ENCODE peak calls at places on chromosomes 13 and 19, in nine cellular contexts. Q is GM12865, M is GM13976, N is GM06990, I is astrocyte of the cerebellum, T is NB4, P is cardiac fibroblast, S is OCI-LY7, Y is AG10803. X is an unnamed sample.

GRCh38 chr19:16208064-16208759 is 10.5 kb downstream of the AP1M1 start:
- DNase-seq in Q (no peak), M (no peak), N (no peak), I (no peak), T (no peak), P (no peak), S (no peak), Y (no peak), X (no peak)

GRCh38 chr19:47230122-47230920 is 678 bp downstream of the BBC3 start:
- DNase-seq in Q (peak; percentile 80), M (peak; percentile 78), N (peak; percentile 85), I (no peak), T (peak; percentile 86), P (peak; percentile 54), S (peak; percentile 76), Y (peak; percentile 59), X (no peak)

GRCh38 chr19:33469171-33470039 is 52.2 kb downstream of the PEPD start:
- DNase-seq in Q (no peak), M (no peak), N (no peak), I (no peak), T (no peak), P (no peak), S (no peak), Y (no peak), X (no peak)

GRCh38 chr13:22993148-22993547 is 187.6 kb upstream of the SGCG start:
- DNase-seq in Q (no peak), M (no peak), N (no peak), I (no peak), T (no peak), P (no peak), S (no peak), Y (no peak), X (no peak)

GRCh38 chr19:7987084-7987768 is 18.2 kb downstream of the ELAVL1 start:
- DNase-seq in Q (peak; percentile 31), M (no peak), N (no peak), I (no peak), T (no peak), P (no peak), S (no peak), Y (no peak), X (no peak)

GRCh38 chr19:38670921-38671398 is 23.5 kb downstream of the ACTN4 start:
- DNase-seq in Q (no peak), M (no peak), N (no peak), I (no peak), T (no peak), P (no peak), S (no peak), Y (peak; percentile 64), X (no peak)

GRCh38 chr19:49201042-49201441 is 43.5 kb downstream of the TRPM4 start:
- DNase-seq in Q (no peak), M (no peak), N (no peak), I (no peak), T (no peak), P (no peak), S (peak; percentile 60), Y (no peak), X (no peak)

GRCh38 chr13:27158335-27158734 is 13.3 kb downstream of the USP12 start:
- DNase-seq in Q (no peak), M (no peak), N (no peak), I (no peak), T (no peak), P (no peak), S (no peak), Y (no peak), X (no peak)

GRCh38 chr13:40812724-40813445 is 23.5 kb downstream of the SLC25A15 start:
- DNase-seq in Q (no peak), M (no peak), N (no peak), I (no peak), T (no peak), P (no peak), S (no peak), Y (no peak), X (no peak)

GRCh38 chr13:109880371-109881346 is 94.3 kb upstream of the IRS2 start:
- DNase-seq in Q (no peak), M (no peak), N (no peak), I (no peak), T (no peak), P (no peak), S (no peak), Y (no peak), X (no peak)

GRCh38 chr13:106534844-106535551 is 464 bp downstream of the EFNB2 start:
- DNase-seq in Q (peak; percentile 18), M (peak; percentile 51), N (peak; percentile 49), I (no peak), T (no peak), P (peak; percentile 21), S (peak; percentile 4), Y (peak; percentile 20), X (no peak)

GRCh38 chr13:92842145-92842544 is 384.5 kb upstream of the GPC6 start:
- DNase-seq in Q (no peak), M (no peak), N (no peak), I (peak; percentile 83), T (no peak), P (peak; percentile 93), S (no peak), Y (peak; percentile 93), X (peak; percentile 87)

GRCh38 chr13:30026909-30027308 is 176.5 kb upstream of the UBL3 start:
- DNase-seq in Q (no peak), M (no peak), N (no peak), I (no peak), T (no peak), P (no peak), S (no peak), Y (no peak), X (no peak)

GRCh38 chr13:80727321-80727975 is 386.5 kb upstream of the SPRY2 start:
- DNase-seq in Q (no peak), M (no peak), N (no peak), I (no peak), T (no peak), P (peak; percentile 16), S (no peak), Y (no peak), X (no peak)

GRCh38 chr13:36528105-36528504 is 95.8 kb downstream of the CCNA1 start:
- DNase-seq in Q (no peak), M (no peak), N (no peak), I (no peak), T (no peak), P (no peak), S (no peak), Y (no peak), X (no peak)

GRCh38 chr13:79919109-79919508 is 421.8 kb downstream of the SPRY2 start:
- DNase-seq in Q (no peak), M (no peak), N (no peak), I (no peak), T (no peak), P (no peak), S (no peak), Y (no peak), X (no peak)

GRCh38 chr13:84571264-84571663 is 689.0 kb upstream of the SLITRK1 start:
- DNase-seq in Q (no peak), M (no peak), N (no peak), I (no peak), T (peak; percentile 2), P (no peak), S (no peak), Y (no peak), X (no peak)
- TF ChIP-seq CTCF in Q (no peak), M (no peak), N (no peak), I (no peak), T (no peak), P (no peak), S (peak; percentile 18), Y (no peak), X (no peak)

DNA sequence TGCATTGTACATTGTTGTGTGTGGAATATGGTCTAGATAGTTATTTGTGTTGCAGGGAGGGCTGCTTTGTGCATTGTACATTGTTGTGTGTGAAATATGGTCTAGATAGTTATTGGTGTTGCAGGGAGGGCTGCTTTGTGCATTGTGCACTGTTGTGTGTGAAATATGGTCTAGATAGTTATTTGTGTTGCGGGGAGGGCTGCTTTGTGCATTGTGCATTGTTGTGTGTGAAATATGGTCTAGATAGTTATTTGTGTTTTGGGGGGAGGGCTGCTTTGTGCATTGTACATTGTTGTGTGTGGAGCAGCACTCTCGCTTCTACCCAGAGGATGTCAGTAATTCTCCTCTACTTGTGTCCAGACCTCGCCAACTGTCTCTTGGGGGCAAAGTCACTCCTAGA is 36.3 kb upstream of the ZNF835 start:
- DNase-seq in Q (no peak), M (no peak), N (no peak), I (no peak), T (no peak), P (no peak), S (no peak), Y (no peak), X (no peak)
- TF ChIP-seq CTCF in Q (no peak), M (no peak), N (no peak), I (no peak), T (no peak), P (no peak), S (no peak), Y (no peak), X (no peak)

DNA sequence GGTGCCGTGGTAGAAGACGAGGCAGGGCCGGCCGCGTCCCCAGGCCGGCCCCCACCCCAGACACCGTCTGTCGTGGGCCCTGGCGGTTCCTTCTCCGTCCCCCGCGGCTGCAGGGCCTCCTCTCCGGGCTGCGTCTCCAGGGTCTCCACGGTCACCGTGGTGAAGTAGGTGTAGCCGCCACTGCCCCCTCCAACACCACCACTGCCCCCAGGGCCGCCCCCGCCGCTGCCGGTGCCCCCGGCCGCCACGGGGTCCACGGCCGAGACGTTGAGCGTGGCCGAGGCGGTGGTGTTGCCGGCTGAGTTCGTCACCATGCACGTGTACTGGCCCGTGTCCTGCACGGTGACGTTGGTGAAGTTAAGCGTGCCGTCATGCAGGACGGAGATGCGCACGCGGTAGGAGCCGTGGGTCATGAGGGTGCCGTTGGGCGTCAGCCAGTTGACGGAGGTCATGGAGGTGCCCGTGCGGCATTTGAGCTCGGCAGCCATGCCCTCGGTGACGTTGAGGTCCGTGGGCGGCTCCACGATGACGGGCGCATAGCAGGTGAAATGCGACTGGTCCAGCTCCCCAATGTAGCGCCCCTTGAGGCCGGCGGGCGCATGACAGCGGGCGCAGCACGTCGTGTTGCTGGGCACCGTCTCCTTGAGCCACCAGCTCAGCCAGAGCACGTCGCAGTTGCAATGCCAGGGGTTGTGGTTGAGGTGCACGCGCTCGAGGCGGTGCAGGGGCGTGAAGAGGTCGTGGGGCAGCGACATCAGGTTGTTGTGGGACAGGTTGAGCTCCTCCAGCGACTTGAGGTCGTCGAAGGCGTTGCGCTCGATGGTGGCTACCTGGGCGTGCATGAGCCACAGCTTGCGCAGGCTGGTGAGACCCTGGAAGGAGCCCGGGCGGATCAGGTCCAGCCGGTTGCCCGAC is 4.6 kb upstream of the ASPDH start:
- DNase-seq in Q (no peak), M (no peak), N (no peak), I (no peak), T (no peak), P (no peak), S (no peak), Y (no peak), X (no peak)
- TF ChIP-seq CTCF in Q (peak; percentile 3), M (no peak), N (no peak), I (no peak), T (no peak), P (no peak), S (peak; percentile 67), Y (no peak), X (peak; percentile 4)

DNA sequence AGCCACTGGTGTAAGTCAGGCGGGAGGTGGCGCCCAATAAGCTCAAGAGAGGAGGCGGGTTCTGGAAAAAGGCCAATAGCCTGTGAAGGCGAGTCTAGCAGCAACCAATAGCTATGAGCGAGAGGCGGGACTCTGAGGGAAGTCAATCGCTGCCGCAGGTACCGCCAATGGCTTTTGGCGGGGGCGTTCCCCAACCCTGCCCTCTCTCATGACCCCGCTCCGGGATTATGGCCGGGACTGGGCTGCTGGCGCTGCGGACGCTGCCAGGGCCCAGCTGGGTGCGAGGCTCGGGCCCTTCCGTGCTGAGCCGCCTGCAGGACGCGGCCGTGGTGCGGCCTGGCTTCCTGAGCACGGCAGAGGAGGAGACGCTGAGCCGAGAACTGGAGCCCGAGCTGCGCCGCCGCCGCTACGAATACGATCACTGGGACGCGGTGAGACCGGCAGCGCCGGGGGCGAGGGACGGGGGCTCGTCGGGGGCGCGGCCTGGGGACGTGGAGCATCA is at the start of gene ALKBH7:
- DNase-seq in Q (peak; percentile 100), M (peak; percentile 94), N (peak; percentile 92), I (peak; percentile 100), T (peak; percentile 98), P (peak; percentile 100), S (peak; percentile 100), Y (peak; percentile 100), X (peak; percentile 100)
- TF ChIP-seq CTCF in Q (no peak), M (no peak), N (no peak), I (no peak), T (no peak), P (no peak), S (no peak), Y (no peak), X (no peak)

X was measured in retinal pigment epithelial cell.